ENCODE peak calls at places on chromosomes 3 and 15, in nine cellular contexts. X is NCI-H2171 treated with DMSO at 0.1 percent for 48 hours; G is AG09319; O is substantia nigra; C is A172; E is AG20443; Y is activated T-cell treated with anti-CD3 and anti-CD28 coated beads, Interleukin-2, amount 50 U/mL, for 72 hours; R is neural crest cell; Q is RWPE1. H is an unnamed sample.

GRCh38 chr15:43776101-43776717 is 557 bp downstream of the ELL3 start:
- DNase-seq in R (peak; percentile 25), E (no peak), X (peak; percentile 76), Y (peak; percentile 20), G (no peak), Q (no peak), O (no peak), C (no peak), H (no peak)

GRCh38 chr3:52530918-52531635 is 2.6 kb downstream of the NT5DC2 start:
- DNase-seq in E (no peak), C (no peak), Y (no peak), G (no peak), Q (no peak), O (no peak), X (peak; percentile 24), R (no peak), H (no peak)

GRCh38 chr3:38031022-38031994 is 1.9 kb upstream of the PLCD1 start:
- DNase-seq in O (no peak), G (no peak), Q (peak; percentile 81), R (no peak), E (peak; percentile 76), Y (peak; percentile 65), X (no peak), C (peak; percentile 89), H (peak; percentile 67)

GRCh38 chr3:53046171-53047170 is 598 bp upstream of the SFMBT1 start:
- DNase-seq in E (peak; percentile 50), R (peak; percentile 32), O (peak; percentile 31), Q (peak; percentile 30), Y (peak; percentile 78), C (no peak), G (no peak), X (peak; percentile 42), H (peak; percentile 64)

GRCh38 chr3:115227046-115227445 is 80.0 kb upstream of the ZBTB20 start:
- DNase-seq in X (no peak), O (no peak), R (no peak), C (peak; percentile 38), Q (no peak), G (no peak), Y (no peak), E (peak; percentile 16), H (no peak)

GRCh38 chr15:64197425-64197824 is 34.6 kb upstream of the PPIB start:
- DNase-seq in R (no peak), O (no peak), Q (no peak), X (peak; percentile 14), E (peak; percentile 49), Y (no peak), C (no peak), G (peak; percentile 72), H (no peak)

GRCh38 chr3:183698760-183699159 is 1.2 kb downstream of the YEATS2 start:
- DNase-seq in C (peak; percentile 26), Q (peak; percentile 26), E (peak; percentile 33), G (no peak), R (no peak), O (no peak), Y (peak; percentile 16), X (peak; percentile 40), H (no peak)

GRCh38 chr3:52361893-52362292 is 45.8 kb downstream of the DNAH1 start:
- DNase-seq in R (no peak), Q (no peak), O (no peak), X (no peak), E (no peak), Y (no peak), C (no peak), G (no peak), H (no peak)

GRCh38 chr3:122810706-122811105 is 15.8 kb downstream of the SLC49A4 start:
- DNase-seq in C (no peak), R (no peak), Q (no peak), Y (no peak), X (peak; percentile 19), E (no peak), G (no peak), O (no peak), H (no peak)

GRCh38 chr3:56303508-56303907 is 164.8 kb downstream of the ERC2 start:
- DNase-seq in G (no peak), E (peak; percentile 37), Q (no peak), O (no peak), Y (peak; percentile 22), C (peak; percentile 28), X (no peak), R (peak; percentile 49), H (peak; percentile 26)

H was measured in HTR-8/SVneo.